ENCODE peak calls at places on chromosomes 12 and 14, in five cellular contexts. U is GM12878, F is K562, H is IMR-90, B is HCT116. R is an unnamed sample.

GRCh38 chr12:98123186-98123585 is 392.2 kb upstream of the TMPO start:
- DNase-seq in U (no peak), F (no peak), H (no peak), B (no peak), R (no peak)

GRCh38 chr12:127628655-127629054 is 638.3 kb upstream of the TMEM132C start:
- DNase-seq in U (no peak), F (no peak), H (peak; percentile 75), B (no peak), R (no peak)

GRCh38 chr14:41225433-41225832 is 381.2 kb upstream of the LRFN5 start:
- DNase-seq in U (no peak), F (no peak), H (no peak), B (no peak), R (no peak)

GRCh38 chr12:19885987-19886804 is 446.9 kb downstream of the AEBP2 start:
- DNase-seq in U (no peak), F (no peak), H (no peak), B (no peak), R (no peak)

GRCh38 chr14:96224480-96225096 is 19.9 kb downstream of the BDKRB2 start:
- DNase-seq in U (no peak), F (no peak), H (no peak), B (no peak), R (no peak)

GRCh38 chr12:80195143-80195726 is 95.9 kb downstream of the OTOGL start:
- DNase-seq in U (no peak), F (no peak), H (peak; percentile 86), B (peak; percentile 36), R (peak; percentile 79)

GRCh38 chr14:99524804-99525698 is 43.8 kb downstream of the CCNK start:
- DNase-seq in U (no peak), F (no peak), H (peak; percentile 59), B (no peak), R (peak; percentile 24)

GRCh38 chr12:15787801-15788200 is 1.4 kb downstream of the EPS8 start:
- DNase-seq in U (no peak), F (no peak), H (no peak), B (no peak), R (no peak)

GRCh38 chr14:92437309-92437708 is 76.3 kb upstream of the RIN3 start:
- DNase-seq in U (no peak), F (no peak), H (no peak), B (no peak), R (no peak)
- H3K9ac ChIP-seq in U (no peak overlapping the region), F (no peak overlapping the region), H (no peak overlapping the region), B (no peak overlapping the region), R (no peak overlapping the region)

GRCh38 chr12:53483225-53483978 is 15.9 kb downstream of the MAP3K12 start:
- DNase-seq in U (no peak), F (no peak), H (no peak), B (no peak), R (no peak)
- TF ChIP-seq POLR2A in U (no peak), F (peak; percentile 54), H (no peak), B (no peak), R (peak; percentile 80)

GRCh38 chr14:31277085-31277484 is 69.5 kb upstream of the HECTD1 start:
- DNase-seq in U (no peak), F (no peak), H (no peak), B (no peak), R (no peak)
- H3K9ac ChIP-seq in U (no peak overlapping the region), F (no peak overlapping the region), H (no peak overlapping the region), B (no peak overlapping the region), R (no peak overlapping the region)

GRCh38 chr12:56118688-56119045 is 601 bp downstream of the ZC3H10 start:
- DNase-seq in U (no peak), F (no peak), H (no peak), B (no peak), R (no peak)

GRCh38 chr12:56114084-56114483 is 2.3 kb upstream of the RPL41 start:
- DNase-seq in U (no peak), F (no peak), H (no peak), B (no peak), R (no peak)

GRCh38 chr12:56115329-56115728 is 1.1 kb upstream of the RPL41 start:
- DNase-seq in U (no peak), F (no peak), H (peak; percentile 19), B (no peak), R (peak; percentile 8)

GRCh38 chr12:56117778-56118687 is at the start of gene ZC3H10:
- DNase-seq in U (peak; percentile 99), F (peak; percentile 87), H (peak; percentile 100), B (peak; percentile 99), R (peak; percentile 99)

GRCh38 chr12:56116267-56117081 is at the start of gene RPL41:
- DNase-seq in U (peak; percentile 82), F (peak; percentile 85), H (peak; percentile 91), B (peak; percentile 91), R (peak; percentile 96)
- TF ChIP-seq POLR2A in U (peak; percentile 100), F (peak; percentile 100), H (peak; percentile 100), B (peak; percentile 100), R (peak; percentile 100)

DNA sequence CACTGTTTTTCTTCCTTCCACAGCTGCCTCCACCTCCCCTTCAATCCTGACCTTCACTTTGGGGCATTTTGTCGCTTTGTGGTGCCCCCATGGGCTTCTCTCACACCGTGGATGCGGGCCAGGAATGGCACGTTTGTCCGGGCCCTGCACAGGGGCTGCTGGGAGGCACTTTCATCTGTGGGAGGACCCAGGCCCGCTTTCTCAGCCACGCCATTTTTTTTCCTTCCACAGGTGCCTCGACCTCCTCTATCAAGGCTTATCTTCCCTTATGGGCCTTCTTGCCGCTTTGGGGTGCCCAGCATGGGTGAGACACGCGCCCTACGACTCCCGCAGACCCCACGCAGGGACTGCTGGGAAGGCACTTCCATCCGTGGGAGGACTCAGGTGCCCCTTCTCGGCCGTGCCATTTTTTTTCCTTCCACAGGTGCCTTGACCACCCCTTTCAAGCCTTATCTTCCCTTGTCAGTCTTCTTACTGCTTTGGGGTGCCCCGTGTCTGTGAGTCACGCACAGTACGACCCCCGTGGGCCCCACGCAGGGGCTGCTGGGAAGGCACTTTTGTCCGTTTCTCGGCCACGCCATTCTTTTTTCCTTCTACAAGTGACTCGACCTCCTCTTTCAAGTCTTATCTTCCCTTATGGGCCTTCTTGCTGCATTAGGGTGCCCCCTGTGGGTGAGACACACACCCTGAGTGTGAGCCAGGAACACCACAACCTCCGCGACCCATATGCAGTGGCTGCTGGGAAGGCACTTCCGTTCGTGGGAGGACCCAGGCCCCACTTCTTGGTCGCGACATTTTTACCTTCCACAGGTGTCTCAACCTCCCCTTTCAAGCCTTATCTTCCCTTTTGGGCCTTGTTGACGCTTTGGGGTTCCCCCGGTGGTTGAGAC is 270.7 kb downstream of the ALG10 start:
- DNase-seq in U (no peak), F (peak; percentile 42), H (no peak), B (no peak), R (no peak)
- H3K9ac ChIP-seq in U (no peak overlapping the region), F (no peak overlapping the region), H (no peak overlapping the region), B (no peak overlapping the region), R (no peak overlapping the region)

DNA sequence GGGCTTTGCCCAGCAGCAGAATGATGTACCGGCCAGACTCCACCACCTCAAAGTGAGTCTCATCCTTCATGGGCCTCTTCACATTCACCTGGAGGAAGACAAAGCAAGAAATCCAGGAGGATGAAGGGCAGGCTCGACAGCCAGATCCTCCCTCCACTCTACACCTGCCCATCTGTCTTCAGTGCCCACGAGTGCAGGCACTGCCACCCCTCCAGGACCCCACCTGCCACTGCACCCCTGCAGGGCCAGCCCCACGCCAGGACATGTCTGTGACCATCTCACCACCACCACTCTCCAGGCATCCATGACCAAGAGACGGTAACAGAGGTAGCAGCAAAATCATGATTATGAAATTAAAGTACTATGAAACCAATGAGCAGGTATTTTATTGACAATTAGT is 84.3 kb upstream of the ANO2 start:
- DNase-seq in U (no peak), F (no peak), H (no peak), B (no peak), R (no peak)
- TF ChIP-seq POLR2A in U (no peak), F (no peak), H (no peak), B (no peak), R (peak; percentile 3)

DNA sequence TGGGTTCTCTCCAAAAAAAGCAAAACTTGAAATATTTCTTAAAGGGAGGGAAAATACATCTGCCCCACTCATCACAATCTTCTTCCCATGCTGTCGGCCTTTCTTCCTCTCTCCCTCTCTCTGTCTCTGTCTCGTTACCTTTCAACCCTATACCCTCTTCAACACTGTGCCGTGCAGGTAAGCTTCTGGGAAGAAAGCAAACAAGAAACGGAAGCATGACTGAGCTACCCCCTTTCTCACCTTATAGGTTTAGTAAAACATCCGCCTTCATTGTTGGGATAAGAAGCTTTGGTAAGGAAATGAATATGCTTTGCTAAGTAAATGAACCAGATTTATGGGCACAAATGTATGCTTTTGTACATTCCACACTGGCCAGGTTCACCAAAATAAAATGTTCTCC is 63.0 kb downstream of the TMEM30B start:
- DNase-seq in U (no peak), F (no peak), H (no peak), B (no peak), R (no peak)
- H3K9ac ChIP-seq in U (no peak overlapping the region), F (no peak overlapping the region), H (no peak overlapping the region), B (no peak overlapping the region), R (no peak overlapping the region)

GRCh38 chr12:6899837-6900519 is 4.6 kb upstream of the LRRC23 start:
- DNase-seq in U (no peak), F (no peak), H (peak; percentile 38), B (no peak), R (peak; percentile 78)
- TF ChIP-seq POLR2A in U (no peak), F (no peak), H (no peak), B (no peak), R (no peak)